ENCODE peak calls at places on chromosome 20, in four cellular contexts. Y, O, U and V are unnamed samples.
A peak's percentile ranks its signal among the peaks of the same experiment; 100 is the strongest.

GRCh38 chr20:34302312-34302722 is 838 bp downstream of the AHCY start:
- DNase-seq in Y (no peak), O (peak; percentile 24), U (no peak), V (no peak)

GRCh38 chr20:48338717-48339116 is 489.1 kb downstream of the PREX1 start:
- DNase-seq in Y (no peak), O (peak; percentile 71), U (no peak), V (peak; percentile 40)

GRCh38 chr20:29878777-29879442 is 1378.6 kb upstream of the DEFB115 start:
- DNase-seq in Y (no peak), O (no peak), U (no peak), V (no peak)

GRCh38 chr20:46135856-46136633 is 17.9 kb downstream of the CD40 start:
- DNase-seq in Y (no peak), O (no peak), U (no peak), V (no peak)

GRCh38 chr20:60820149-60820548 is 431.9 kb upstream of the CDH4 start:
- DNase-seq in Y (no peak), O (no peak), U (no peak), V (no peak)

GRCh38 chr20:25005220-25005619 is 12.7 kb upstream of the APMAP start:
- DNase-seq in Y (no peak), O (peak; percentile 36), U (no peak), V (peak; percentile 76)

GRCh38 chr20:47336013-47336754 is 20.3 kb downstream of the ZMYND8 start:
- DNase-seq in Y (no peak), O (peak; percentile 90), U (no peak), V (peak; percentile 77)

GRCh38 chr20:5770987-5771318 is 20.8 kb downstream of the SHLD1 start:
- DNase-seq in Y (no peak), O (no peak), U (no peak), V (no peak)

GRCh38 chr20:44422083-44422482 is 53.6 kb upstream of the TTPAL start:
- DNase-seq in Y (no peak), O (no peak), U (no peak), V (no peak)

GRCh38 chr20:43349841-43350240 is 107.9 kb upstream of the SRSF6 start:
- DNase-seq in Y (no peak), O (no peak), U (no peak), V (no peak)

GRCh38 chr20:36792422-36792821 is 18.9 kb upstream of the DSN1 start:
- DNase-seq in Y (peak; percentile 68), O (peak; percentile 74), U (no peak), V (peak; percentile 79)

GRCh38 chr20:52975024-52975732 is 3.0 kb downstream of the TSHZ2 start:
- DNase-seq in Y (peak; percentile 47), O (peak; percentile 50), U (no peak), V (no peak)

GRCh38 chr20:52105573-52106422 is 85.8 kb downstream of the ZFP64 start:
- DNase-seq in Y (peak; percentile 47), O (peak; percentile 27), U (no peak), V (no peak)

GRCh38 chr20:49925901-49926454 is 10.2 kb upstream of the RNF114 start:
- DNase-seq in Y (no peak), O (no peak), U (no peak), V (no peak)

GRCh38 chr20:35267092-35267491 is 10.8 kb downstream of the MMP24OS start:
- DNase-seq in Y (no peak), O (no peak), U (no peak), V (no peak)

GRCh38 chr20:20204326-20204725 is 152.0 kb downstream of the CFAP61 start:
- DNase-seq in Y (no peak), O (no peak), U (no peak), V (no peak)

GRCh38 chr20:47272893-47273590 is 83.5 kb downstream of the ZMYND8 start:
- DNase-seq in Y (peak; percentile 69), O (peak; percentile 82), U (peak; percentile 96), V (peak; percentile 66)

GRCh38 chr20:64035933-64036345 is at the start of gene C20orf204:
- DNase-seq in Y (peak; percentile 33), O (no peak), U (no peak), V (no peak)

DNA sequence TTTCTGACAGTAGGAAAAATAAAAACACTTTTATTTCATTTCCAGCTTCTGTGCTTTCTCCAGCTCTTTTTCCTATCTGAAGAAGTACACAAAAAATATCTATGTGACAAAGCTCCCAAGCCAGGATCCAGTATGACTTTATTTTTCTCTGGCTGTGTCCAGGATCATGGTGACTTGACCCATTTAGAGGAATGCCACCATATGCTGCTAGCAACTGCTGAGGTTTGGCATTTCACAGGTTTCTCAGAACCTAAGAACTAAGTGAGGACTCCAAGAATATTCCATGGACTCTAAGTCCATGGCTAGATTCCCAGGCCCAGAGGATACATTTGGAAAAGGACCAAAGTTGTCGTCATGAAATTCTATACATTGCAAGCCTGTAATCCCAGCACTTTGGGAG is 876.6 kb upstream of the FLRT3 start:
- DNase-seq in Y (no peak), O (no peak), U (no peak), V (no peak)
- TF ChIP-seq CTCF in Y (no peak), O (no peak), U (no peak), V (no peak)

DNA sequence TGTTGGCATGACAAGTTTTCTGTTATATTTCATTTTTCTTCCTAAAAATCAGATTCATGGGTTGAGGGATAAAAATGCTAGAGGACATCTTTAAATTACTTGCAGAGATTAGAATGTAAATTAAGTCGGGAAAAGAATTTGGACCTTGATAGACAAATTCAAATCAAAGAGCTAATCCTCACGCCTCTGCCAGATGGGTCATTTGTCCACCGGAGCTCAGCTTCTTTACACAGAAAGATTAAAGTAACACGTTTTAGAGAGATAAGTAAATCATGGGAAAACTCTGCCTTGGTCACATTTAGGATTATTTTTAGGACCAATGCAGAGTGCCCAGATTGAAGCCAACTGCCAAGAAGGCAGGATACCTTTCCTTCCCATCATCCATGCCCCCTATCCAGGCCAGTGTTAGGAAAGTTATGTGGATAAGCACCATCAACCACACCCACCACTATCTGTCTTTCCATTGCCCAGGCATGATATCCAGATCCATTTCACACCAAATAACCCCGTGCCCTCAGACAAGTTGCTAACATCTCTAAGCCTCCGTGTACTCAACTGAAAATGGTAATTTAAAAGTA is 397.4 kb upstream of the PLCB4 start:
- DNase-seq in Y (no peak), O (no peak), U (no peak), V (no peak)
- TF ChIP-seq CTCF in Y (no peak), O (no peak), U (no peak), V (no peak)

DNA sequence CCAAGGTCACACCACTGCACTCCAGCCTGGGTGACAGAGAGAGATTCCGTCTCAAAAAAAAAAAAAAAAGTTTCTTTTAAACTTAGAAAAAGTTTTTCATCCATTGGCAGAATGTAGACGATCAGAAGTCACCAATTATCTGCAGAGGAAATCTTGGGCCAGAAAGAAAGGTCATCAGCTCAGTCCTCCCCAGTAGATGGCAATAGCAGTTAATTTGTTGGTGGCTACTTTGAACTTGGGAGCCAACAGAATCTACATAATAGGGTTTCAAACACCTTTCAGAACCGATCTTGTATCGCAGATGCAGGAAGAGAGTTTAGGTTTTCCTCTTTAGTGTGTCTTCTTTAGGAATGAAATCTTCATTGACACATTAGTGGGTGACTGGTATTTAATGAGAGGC is 41.7 kb downstream of the LBP start:
- DNase-seq in Y (no peak), O (no peak), U (no peak), V (no peak)
- TF ChIP-seq CTCF in Y (no peak), O (no peak), U (no peak), V (no peak)

GRCh38 chr20:32034581-32035397 is 17.3 kb upstream of the HCK start:
- DNase-seq in Y (no peak), O (no peak), U (no peak), V (no peak)
- TF ChIP-seq CTCF in Y (peak; percentile 6), O (no peak), U (peak; percentile 18), V (peak; percentile 21)

GRCh38 chr20:62578294-62578897 is 63.9 kb upstream of the SLCO4A1 start:
- DNase-seq in Y (no peak), O (no peak), U (no peak), V (no peak)
- TF ChIP-seq CTCF in Y (no peak), O (no peak), U (no peak), V (no peak)